ENCODE peak calls at places on chromosomes 6 and 20, in seven cellular contexts. M is heart left ventricle, R is IMR-90, B is ovary, D is vagina, T is body of pancreas, Z is suprapubic skin. K is an unnamed sample. For H3K4me1, the result is how much of the 10 kb centered on the place peaks cover.

GRCh38 chr6:30647802-30648460 is 998 bp downstream of the C6orf136 start:
- DNase-seq in M (no peak), R (no peak), B (no peak), D (no peak), T (no peak), Z (peak), K (no peak)

GRCh38 chr6:31776563-31776960 is 566 bp downstream of the VWA7 start:
- DNase-seq in M (no peak), R (no peak), B (no peak), D (no peak), T (no peak), Z (no peak), K (no peak)

GRCh38 chr6:138487122-138487604 is 12.1 kb downstream of the NHSL1 start:
- DNase-seq in M (no peak), R (no peak), B (no peak), D (no peak), T (no peak), Z (no peak), K (no peak)

GRCh38 chr20:29079769-29080690 is 2177.4 kb upstream of the DEFB115 start:
- DNase-seq in M (peak), R (no peak), B (no peak), D (no peak), T (peak), Z (no peak), K (no peak)

GRCh38 chr20:43667341-43668132 is 623 bp downstream of the MYBL2 start:
- DNase-seq in M (no peak), R (no peak), B (no peak), D (no peak), T (no peak), Z (no peak), K (no peak)

GRCh38 chr6:100998111-100998510 is 117.0 kb upstream of the ASCC3 start:
- DNase-seq in M (no peak), R (peak), B (no peak), D (no peak), T (no peak), Z (no peak), K (no peak)

GRCh38 chr6:138115877-138116660 is 8.8 kb upstream of the PERP start:
- DNase-seq in M (peak), R (peak), B (peak), D (no peak), T (peak), Z (peak), K (no peak)

GRCh38 chr20:20713244-20713765 is 861 bp upstream of the RALGAPA2 start:
- DNase-seq in M (peak), R (no peak), B (peak), D (no peak), T (peak), Z (no peak), K (no peak)

GRCh38 chr20:54255157-54255556 is 47.3 kb downstream of the PFDN4 start:
- DNase-seq in M (no peak), R (peak), B (no peak), D (no peak), T (no peak), Z (no peak), K (no peak)

GRCh38 chr20:52078289-52078688 is 113.3 kb downstream of the ZFP64 start:
- DNase-seq in M (no peak), R (no peak), B (no peak), D (no peak), T (no peak), Z (no peak), K (no peak)

GRCh38 chr20:22984611-22985010 is 50.5 kb upstream of the SSTR4 start:
- DNase-seq in M (peak), R (no peak), B (no peak), D (no peak), T (no peak), Z (no peak), K (no peak)

GRCh38 chr6:3317741-3318211 is 59.0 kb downstream of the PSMG4 start:
- DNase-seq in M (no peak), R (peak), B (no peak), D (no peak), T (no peak), Z (no peak), K (no peak)

GRCh38 chr6:80357674-80358073 is 251.2 kb downstream of the BCKDHB start:
- DNase-seq in M (no peak), R (no peak), B (no peak), D (no peak), T (no peak), Z (no peak), K (no peak)

GRCh38 chr20:51195419-51195901 is 172.6 kb upstream of the KCNG1 start:
- DNase-seq in M (no peak), R (peak), B (no peak), D (no peak), T (no peak), Z (no peak), K (no peak)

GRCh38 chr6:137271245-137272183 is 52.3 kb upstream of the IFNGR1 start:
- DNase-seq in M (no peak), R (peak), B (no peak), D (no peak), T (no peak), Z (no peak), K (no peak)

GRCh38 chr6:138227316-138227781 is 9.1 kb upstream of the PBOV1 start:
- DNase-seq in M (no peak), R (no peak), B (no peak), D (no peak), T (peak), Z (no peak), K (no peak)

GRCh38 chr20:51388227-51388626 is 154.3 kb downstream of the NFATC2 start:
- DNase-seq in M (no peak), R (peak), B (no peak), D (no peak), T (no peak), Z (no peak), K (no peak)

GRCh38 chr20:5642155-5642981 is 107.8 kb upstream of the SHLD1 start:
- DNase-seq in M (no peak), R (no peak), B (no peak), D (no peak), T (no peak), Z (no peak), K (no peak)

GRCh38 chr20:50520222-50520877 is 10.2 kb downstream of the PTPN1 start:
- DNase-seq in M (no peak), R (no peak), B (no peak), D (no peak), T (no peak), Z (no peak), K (no peak)

GRCh38 chr6:7041511-7042026 is 66.2 kb upstream of the RREB1 start:
- DNase-seq in M (no peak), R (no peak), B (no peak), D (no peak), T (no peak), Z (no peak), K (no peak)

GRCh38 chr6:87907521-87907920 is 140.1 kb upstream of the SPACA1 start:
- DNase-seq in M (no peak), R (peak), B (no peak), D (no peak), T (no peak), Z (no peak), K (no peak)

GRCh38 chr20:57445298-57445697 is 54.1 kb downstream of the RBM38 start:
- DNase-seq in M (peak), R (peak), B (peak), D (no peak), T (no peak), Z (no peak), K (no peak)

GRCh38 chr6:157267109-157267611 is 56.2 kb downstream of the TMEM242 start:
- DNase-seq in M (no peak), R (no peak), B (no peak), D (no peak), T (no peak), Z (no peak), K (no peak)

GRCh38 chr20:58629213-58629575 is 21.9 kb upstream of the STX16 start:
- DNase-seq in M (no peak), R (no peak), B (no peak), D (no peak), T (no peak), Z (no peak), K (no peak)

GRCh38 chr6:106973018-106973840 is 1.3 kb downstream of the CD24 start:
- DNase-seq in M (no peak), R (no peak), B (no peak), D (no peak), T (peak), Z (no peak), K (no peak)

GRCh38 chr20:56386219-56386618 is 5.8 kb downstream of the AURKA start:
- DNase-seq in M (no peak), R (no peak), B (no peak), D (no peak), T (no peak), Z (no peak), K (no peak)

GRCh38 chr20:48749437-48749836 is 78.4 kb downstream of the PREX1 start:
- DNase-seq in M (no peak), R (no peak), B (no peak), D (no peak), T (no peak), Z (no peak), K (no peak)

GRCh38 chr6:148440877-148441453 is 98.3 kb downstream of the SASH1 start:
- DNase-seq in M (peak), R (peak), B (peak), D (no peak), T (peak), Z (peak), K (no peak)

GRCh38 chr6:46909371-46909770 is 12.4 kb downstream of the ADGRF5 start:
- DNase-seq in M (no peak), R (no peak), B (no peak), D (no peak), T (no peak), Z (no peak), K (no peak)

GRCh38 chr6:53287336-53288225 is 61.2 kb downstream of the ELOVL5 start:
- DNase-seq in M (no peak), R (no peak), B (no peak), D (no peak), T (no peak), Z (no peak), K (no peak)

GRCh38 chr6:88208736-88209135 is 42.6 kb upstream of the CNR1 start:
- DNase-seq in M (no peak), R (no peak), B (no peak), D (no peak), T (no peak), Z (no peak), K (no peak)

GRCh38 chr6:68279793-68280557 is 355.1 kb upstream of the ADGRB3 start:
- DNase-seq in M (no peak), R (no peak), B (no peak), D (no peak), T (no peak), Z (no peak), K (no peak)

GRCh38 chr6:122609881-122610689 is at the start of gene PKIB:
- DNase-seq in M (peak), R (peak), B (peak), D (no peak), T (peak), Z (peak), K (no peak)

DNA sequence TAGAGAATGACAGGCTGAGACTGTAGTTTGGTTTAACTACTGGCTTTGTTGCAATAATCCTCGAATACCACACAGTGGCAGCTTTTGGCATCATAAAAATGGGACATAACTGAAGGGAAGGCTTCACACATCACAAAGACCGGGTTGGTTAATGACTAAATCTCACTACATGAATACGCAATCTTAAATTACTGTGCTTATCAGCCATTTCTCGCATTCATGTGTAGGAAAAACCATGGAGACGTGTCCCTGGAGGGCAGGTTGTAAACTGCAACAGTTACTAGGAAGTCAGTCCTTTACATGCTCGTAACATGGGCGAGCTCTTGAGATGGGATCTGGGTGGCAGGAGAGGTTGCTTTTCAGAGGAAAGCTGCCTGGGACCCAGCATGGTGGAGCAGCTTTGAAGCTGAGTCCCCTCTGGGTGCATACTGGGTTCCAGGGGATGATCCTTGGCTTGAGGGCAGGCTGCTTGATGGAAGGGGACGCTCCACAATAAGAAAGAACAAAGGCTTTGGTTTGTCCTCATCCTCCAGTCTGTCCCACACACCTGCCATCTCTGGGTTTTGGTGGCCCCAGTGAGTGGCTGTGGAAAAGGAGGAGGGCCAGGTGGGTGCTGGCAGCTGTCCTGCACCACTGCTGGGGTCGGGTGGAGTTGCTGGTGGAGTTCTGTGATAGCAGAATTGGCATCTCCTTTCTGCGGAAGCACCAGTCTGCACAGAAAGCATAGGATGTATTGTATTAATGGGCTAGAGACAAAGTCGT is 2.1 kb downstream of the RPS21 start:
- DNase-seq in M (no peak), R (no peak), B (no peak), D (no peak), T (no peak), Z (no peak), K (no peak)
- TF ChIP-seq POLR2A in M (no peak), R (no peak), B (no peak), D (no peak), T (no peak), Z (no peak), K (no peak)

DNA sequence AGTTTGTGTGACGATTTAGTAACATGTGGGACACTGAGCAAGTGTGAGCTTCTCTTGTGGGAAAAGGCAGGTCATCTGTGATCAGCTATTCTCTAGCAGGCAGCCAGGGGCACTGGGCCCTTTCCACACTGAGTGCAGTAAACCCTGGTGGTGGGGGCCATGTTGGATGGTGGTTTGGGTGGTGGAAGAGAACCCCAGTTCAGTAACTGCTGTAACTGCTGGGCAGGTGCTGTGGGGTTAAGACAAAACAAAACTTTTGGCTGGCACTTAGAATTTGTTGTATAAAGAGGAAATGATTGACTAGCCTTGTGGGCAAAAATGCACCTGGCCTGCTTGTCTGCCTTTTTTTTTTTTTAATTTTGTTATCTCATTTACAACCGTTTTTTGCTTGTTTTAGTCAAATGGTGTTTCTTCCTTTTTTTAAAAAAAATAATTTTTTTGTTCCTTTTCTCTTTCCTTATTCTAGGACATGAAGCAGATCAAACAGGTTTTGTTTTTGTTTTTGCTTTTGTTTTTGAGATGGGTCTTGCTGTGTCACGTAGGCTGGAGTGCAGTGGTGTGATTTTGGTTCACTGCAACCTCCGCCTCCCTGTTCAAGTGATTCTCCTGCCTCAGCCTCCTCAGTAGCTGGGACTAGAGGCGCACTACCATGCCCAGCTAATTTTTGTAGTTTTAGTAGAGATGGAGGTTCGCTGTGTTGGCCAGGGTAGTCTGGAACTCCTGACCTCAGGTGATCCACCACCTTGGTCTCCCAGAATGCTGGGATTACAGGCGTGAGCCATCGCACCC is 59.8 kb downstream of the IGF2R start:
- DNase-seq in M (no peak), R (no peak), B (no peak), D (no peak), T (no peak), Z (no peak), K (no peak)
- H3K4me1 ChIP-seq in M (under half), R (under half), B (under half), D (under half), T (under half), Z (under half), K (under half)

DNA sequence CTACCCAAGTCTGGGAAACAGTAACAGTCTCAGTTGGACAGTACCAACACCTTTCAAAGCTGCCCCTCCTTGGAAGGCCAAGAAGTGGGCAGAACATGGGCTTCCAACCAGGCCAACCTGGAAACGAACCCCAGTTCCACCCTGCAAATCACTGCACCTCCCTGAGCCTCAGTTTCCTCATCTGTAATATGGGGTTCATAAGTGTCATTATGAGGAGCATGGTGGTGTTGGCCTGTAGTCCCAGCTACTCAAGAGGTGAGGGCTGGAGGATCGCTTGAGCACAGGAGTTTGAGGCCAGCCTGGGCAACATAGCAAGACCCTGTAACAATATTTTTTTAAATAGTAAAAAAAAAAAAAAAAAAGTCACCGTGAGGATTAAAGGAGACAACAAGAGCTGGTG is 34.5 kb downstream of the C20orf203 start:
- DNase-seq in M (no peak), R (no peak), B (no peak), D (no peak), T (no peak), Z (no peak), K (no peak)
- H3K4me3 ChIP-seq in M (no peak), R (no peak), B (no peak), D (no peak), T (no peak), Z (no peak), K (no peak)

GRCh38 chr20:35699127-35699913 is at the start of the genes NFS1 and ROMO1:
- DNase-seq in M (peak), R (peak), B (peak), D (no peak), T (peak), Z (peak), K (peak)
- TF ChIP-seq POLR2A in M (peak), R (peak), B (peak), D (no peak), T (peak), Z (no peak), K (peak)

DNA sequence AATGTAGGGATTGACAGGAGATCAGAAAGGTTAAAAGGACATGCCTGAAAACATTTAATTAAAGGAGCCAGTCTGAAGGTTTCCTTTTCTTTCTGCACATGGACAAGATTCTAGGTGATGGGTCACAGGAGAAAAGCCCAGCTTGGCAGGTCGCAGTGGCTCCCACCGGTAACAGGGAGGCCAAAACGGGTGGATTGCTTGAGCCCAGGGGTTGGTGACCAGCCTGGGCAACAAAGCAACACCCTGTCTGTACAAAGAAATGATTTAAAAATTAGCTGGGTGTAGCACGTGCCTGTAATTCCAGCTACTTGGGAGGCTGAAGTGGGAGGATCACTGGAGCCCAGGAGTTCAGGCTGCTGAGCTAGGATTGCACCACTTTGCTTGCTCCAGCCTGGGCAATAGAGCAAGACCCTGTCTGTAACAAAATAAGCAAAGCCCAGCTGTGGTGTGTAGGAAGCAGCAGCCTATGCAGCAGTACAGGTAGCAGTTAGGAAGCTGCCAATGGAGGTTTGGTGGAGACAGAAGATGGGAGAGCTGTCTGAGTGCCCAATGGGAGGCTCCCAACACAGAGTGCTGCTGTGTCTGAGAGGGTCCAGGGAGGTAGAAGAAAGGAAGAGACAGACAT is 7.3 kb upstream of the AP5S1 start:
- DNase-seq in M (no peak), R (no peak), B (no peak), D (no peak), T (no peak), Z (no peak), K (no peak)
- H3K4me1 ChIP-seq in M (under half), R (under half), B (under half), D (under half), T (half or more), Z (half or more), K (half or more)

DNA sequence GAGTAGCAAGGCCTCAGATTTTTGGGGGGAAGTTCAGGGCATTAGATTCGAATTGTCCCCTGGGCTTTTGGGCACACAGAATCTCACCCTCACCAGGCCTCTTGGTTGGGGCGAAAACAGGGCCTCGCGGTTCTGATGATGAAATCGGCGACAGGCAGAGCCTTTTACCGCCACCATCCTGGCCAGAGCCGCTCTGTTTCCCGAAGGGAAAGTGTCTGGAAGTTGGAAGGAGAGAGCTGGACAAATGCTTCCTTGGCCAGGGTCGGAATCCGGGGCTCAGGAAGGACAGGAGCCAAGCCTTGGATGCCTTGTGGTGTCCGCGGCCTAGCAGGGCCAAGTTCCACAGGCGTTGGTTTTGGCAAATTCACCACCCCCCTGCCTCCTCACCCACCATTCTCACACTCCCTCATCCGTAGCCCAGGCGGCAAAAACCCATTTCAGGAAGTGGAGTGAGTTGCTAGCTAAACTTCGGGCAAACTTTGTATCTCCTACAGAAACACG is 3.5 kb upstream of the TFAP2A start:
- DNase-seq in M (no peak), R (no peak), B (no peak), D (no peak), T (no peak), Z (no peak), K (no peak)
- H3K4me3 ChIP-seq in M (no peak), R (no peak), B (no peak), D (peak), T (no peak), Z (peak), K (peak)

GRCh38 chr6:83065511-83066192 is at the start of gene UBE3D:
- DNase-seq in M (peak), R (peak), B (peak), D (no peak), T (peak), Z (peak), K (peak)
- TF ChIP-seq POLR2A in M (peak), R (no peak), B (no peak), D (no peak), T (peak), Z (no peak), K (no peak)